ENCODE peak calls at places on chromosomes 12 and 14, in four cellular contexts. A is stimulated activated CD8-positive, alpha-beta memory T cell treated with anti-CD3 and anti-CD28 coated beads, Interleukin-7, amount 100 ng/mL, for 4 hours; K is T-helper 17 cell; E is EH. P is an unnamed sample.

GRCh38 chr14:35858521-35859209 is 32.5 kb downstream of the BRMS1L start:
- DNase-seq in A (no peak), K (no peak), E (peak; percentile 71), P (peak; percentile 83)

GRCh38 chr14:65850429-65851145 is 438.1 kb downstream of the FUT8 start:
- DNase-seq in A (peak; percentile 51), K (peak; percentile 35), E (no peak), P (peak; percentile 14)

GRCh38 chr14:51096870-51097269 is 2.0 kb upstream of the TRIM9 start:
- DNase-seq in A (no peak), K (no peak), E (no peak), P (no peak)

GRCh38 chr12:125186471-125187147 is 121.4 kb downstream of the AACS start:
- DNase-seq in A (no peak), K (no peak), E (no peak), P (no peak)

GRCh38 chr12:113092478-113093408 is 36.2 kb downstream of the DTX1 start:
- DNase-seq in A (no peak), K (no peak), E (no peak), P (peak; percentile 16)

GRCh38 chr12:66929121-66929520 is 250.2 kb upstream of the GRIP1 start:
- DNase-seq in A (no peak), K (no peak), E (no peak), P (no peak)

GRCh38 chr12:55727643-55728184 is 1.1 kb downstream of the CD63 start:
- DNase-seq in A (no peak), K (no peak), E (peak; percentile 63), P (peak; percentile 43)

GRCh38 chr14:21711360-21711961 is 37.8 kb upstream of the OR4E1 start:
- DNase-seq in A (no peak), K (no peak), E (peak; percentile 37), P (peak; percentile 57)

GRCh38 chr12:18483723-18484325 is 222.5 kb downstream of the PIK3C2G start:
- DNase-seq in A (no peak), K (no peak), E (no peak), P (no peak)

GRCh38 chr12:128613821-128614220 is 209.9 kb downstream of the SLC15A4 start:
- DNase-seq in A (no peak), K (no peak), E (no peak), P (no peak)

GRCh38 chr12:34400423-34400881 is 378.2 kb downstream of the ALG10 start:
- DNase-seq in A (no peak), K (peak; percentile 6), E (no peak), P (no peak)

GRCh38 chr12:91994208-91994797 is 151.3 kb downstream of the BTG1 start:
- DNase-seq in A (no peak), K (no peak), E (no peak), P (no peak)

GRCh38 chr12:697426-697825 is 34.2 kb upstream of the NINJ2 start:
- DNase-seq in A (no peak), K (no peak), E (no peak), P (no peak)

GRCh38 chr12:50017047-50017446 is 8.2 kb downstream of the RACGAP1 start:
- DNase-seq in A (no peak), K (no peak), E (peak; percentile 88), P (peak; percentile 79)

GRCh38 chr12:97764700-97765099 is 302.1 kb downstream of the RMST start:
- DNase-seq in A (no peak), K (no peak), E (no peak), P (no peak)

GRCh38 chr12:39230086-39230485 is 212.8 kb downstream of the KIF21A start:
- DNase-seq in A (no peak), K (no peak), E (no peak), P (peak; percentile 55)

GRCh38 chr12:94570161-94570560 is 80.2 kb downstream of the TMCC3 start:
- DNase-seq in A (no peak), K (no peak), E (peak; percentile 7), P (peak; percentile 45)